ENCODE peak calls at places on chromosomes 4 and X, in four cellular contexts. C, F, I and P are unnamed samples.

GRCh38 chr4:173522160-173522873 is 7.7 kb downstream of the HAND2 start:
- DNase-seq in F (no peak), C (no peak), I (peak), P (no peak)

GRCh38 chrX:115650916-115651315 is 89.9 kb downstream of the PLS3 start:
- DNase-seq in I (peak), C (no peak), F (no peak), P (peak)

GRCh38 chr4:38581708-38582107 is 82.3 kb upstream of the KLF3 start:
- DNase-seq in F (no peak), C (no peak), I (no peak), P (no peak)

GRCh38 chr4:147491076-147491475 is 10.2 kb downstream of the EDNRA start:
- DNase-seq in C (no peak), F (no peak), I (no peak), P (no peak)

GRCh38 chrX:110032534-110033161 is 29.7 kb downstream of the TMEM164 start:
- DNase-seq in C (no peak), F (no peak), I (no peak), P (no peak)

GRCh38 chr4:142817442-142817841 is 28.7 kb downstream of the INPP4B start:
- DNase-seq in F (no peak), C (no peak), I (no peak), P (no peak)

GRCh38 chr4:122744229-122744628 is 11.7 kb downstream of the BBS12 start:
- DNase-seq in F (no peak), C (no peak), I (peak), P (no peak)

GRCh38 chr4:110449947-110450346 is 26.0 kb upstream of the ENPEP start:
- DNase-seq in C (no peak), F (no peak), I (peak), P (no peak)

GRCh38 chr4:151658959-151659593 is 101.7 kb downstream of the GATB start:
- DNase-seq in C (no peak), F (no peak), I (no peak), P (no peak)

GRCh38 chrX:22406332-22406731 is 133.6 kb downstream of the CBLL2 start:
- DNase-seq in F (no peak), I (no peak), C (no peak), P (no peak)

GRCh38 chr4:90357117-90357710 is 230.0 kb downstream of the CCSER1 start:
- DNase-seq in F (no peak), I (peak), C (no peak), P (peak)

GRCh38 chr4:8030121-8030781 is 90.6 kb upstream of the AFAP1 start:
- DNase-seq in F (no peak), C (no peak), I (no peak), P (no peak)

GRCh38 chr4:138938371-138938699 is 77.2 kb upstream of the NOCT start:
- DNase-seq in I (peak), F (no peak), C (no peak), P (no peak)

GRCh38 chrX:134626434-134626833 is 31.8 kb downstream of the PLAC1 start:
- DNase-seq in C (no peak), F (no peak), I (no peak), P (no peak)

GRCh38 chr4:67933755-67934154 is 29.5 kb downstream of the TMPRSS11A start:
- DNase-seq in I (no peak), C (no peak), F (no peak), P (no peak)